ENCODE peak calls at places on chromosomes 11 and 22, in ten cellular contexts. H is mucosa of descending colon; X is COR-L47; P is AG08396; U is adipocyte; Y is HL-60; I is activated CD4-positive, alpha-beta T cell treated with anti-CD3 and anti-CD28 coated beads, Interleukin-2, amount 10 ng/mL, durations not matched to agents 7 days and 5 days; A is T-helper 9 cell; N is cardiac muscle cell; C is mammary epithelial cell. R is an unnamed sample.

GRCh38 chr11:116078101-116078561 is 573.9 kb upstream of the CADM1 start:
- DNase-seq in X (peak), Y (no peak), H (no peak), P (no peak), C (no peak), A (no peak), I (no peak), N (peak), U (no peak), R (peak)

GRCh38 chr11:118918128-118918685 is 7.5 kb downstream of the BCL9L start:
- DNase-seq in X (peak), A (no peak), I (peak), C (peak), H (peak), N (no peak), P (peak), Y (no peak), U (peak), R (peak)

GRCh38 chr11:61586792-61587430 is 6.0 kb upstream of the SYT7 start:
- DNase-seq in I (no peak), H (no peak), P (no peak), U (no peak), X (no peak), N (no peak), A (no peak), C (no peak), Y (no peak), R (no peak)

GRCh38 chr22:28440517-28441366 is 238.9 kb downstream of the TTC28 start:
- DNase-seq in C (no peak), N (no peak), A (no peak), I (no peak), P (peak), X (no peak), H (no peak), Y (no peak), U (peak), R (peak)

GRCh38 chr11:13388741-13389140 is 74.3 kb downstream of the BTBD10 start:
- DNase-seq in N (no peak), A (no peak), Y (no peak), I (no peak), U (no peak), C (no peak), H (no peak), X (no peak), P (no peak), R (no peak)

GRCh38 chr11:98701541-98701940 is 319.2 kb upstream of the CNTN5 start:
- DNase-seq in A (no peak), U (no peak), Y (no peak), I (no peak), P (no peak), X (no peak), C (no peak), N (no peak), H (no peak), R (no peak)

GRCh38 chr11:65501530-65502273 is 2.9 kb downstream of the MALAT1 start:
- DNase-seq in X (no peak), N (no peak), P (no peak), A (no peak), H (no peak), U (peak), I (no peak), Y (no peak), C (peak), R (peak)

GRCh38 chr22:20244744-20245576 is 23.2 kb downstream of the RTN4R start:
- DNase-seq in N (no peak), I (peak), U (no peak), C (no peak), P (no peak), X (peak), A (peak), H (no peak), Y (no peak), R (peak)

GRCh38 chr11:3642071-3642951 is 519 bp upstream of the ART5 start:
- DNase-seq in A (peak), U (peak), C (peak), P (peak), Y (no peak), H (peak), I (peak), N (peak), X (peak), R (peak)

GRCh38 chr11:117703209-117703608 is 93.8 kb downstream of the DSCAML1 start:
- DNase-seq in H (no peak), A (no peak), N (no peak), X (peak), C (no peak), U (no peak), I (no peak), P (no peak), Y (no peak), R (no peak)

GRCh38 chr11:1755344-1756023 is 5.1 kb upstream of the IFITM10 start:
- DNase-seq in H (peak), X (no peak), N (peak), P (no peak), C (no peak), U (no peak), A (no peak), Y (no peak), I (peak), R (no peak)

GRCh38 chr22:35220221-35220620 is 37.1 kb upstream of the HMGXB4 start:
- DNase-seq in X (no peak), C (no peak), Y (no peak), U (no peak), I (no peak), P (no peak), H (no peak), A (no peak), N (no peak), R (no peak)

GRCh38 chr22:49321477-49322055 is 506.1 kb downstream of the BRD1 start:
- DNase-seq in U (no peak), X (no peak), Y (no peak), N (no peak), A (no peak), P (no peak), H (no peak), I (no peak), C (no peak), R (no peak)

GRCh38 chr11:74568028-74568427 is 24.4 kb upstream of the POLD3 start:
- DNase-seq in U (no peak), P (no peak), A (no peak), Y (no peak), C (no peak), I (no peak), N (no peak), X (no peak), H (no peak), R (no peak)

GRCh38 chr11:123590296-123590912 is 64.0 kb downstream of the SCN3B start:
- DNase-seq in I (no peak), C (peak), P (peak), H (no peak), Y (no peak), A (no peak), N (no peak), U (peak), X (no peak), R (peak)

GRCh38 chr22:29219881-29220670 is 14.4 kb downstream of the EMID1 start:
- DNase-seq in Y (no peak), A (no peak), H (no peak), C (no peak), P (no peak), X (no peak), N (no peak), U (no peak), I (no peak), R (no peak)

GRCh38 chr11:9834281-9834680 is 170.4 kb downstream of the SWAP70 start:
- DNase-seq in N (no peak), U (no peak), Y (no peak), P (no peak), C (no peak), H (no peak), X (no peak), I (no peak), A (no peak), R (no peak)

GRCh38 chr22:47218671-47219070 is 456.2 kb downstream of the TBC1D22A start:
- DNase-seq in A (no peak), C (no peak), H (no peak), U (no peak), N (no peak), Y (no peak), X (no peak), P (no peak), I (no peak), R (no peak)

GRCh38 chr22:47371263-47372090 is 609.0 kb downstream of the TBC1D22A start:
- DNase-seq in X (peak), U (no peak), N (no peak), I (no peak), Y (no peak), A (no peak), P (no peak), H (no peak), C (no peak), R (no peak)

GRCh38 chr11:102476069-102476468 is 23.5 kb upstream of the TMEM123 start:
- DNase-seq in X (no peak), C (peak), I (no peak), H (no peak), Y (no peak), P (no peak), U (peak), N (no peak), A (no peak), R (peak)

GRCh38 chr22:50531546-50532352 is 1.9 kb upstream of the TYMP start:
- DNase-seq in I (peak), N (peak), P (peak), C (no peak), H (peak), X (no peak), A (peak), Y (peak), U (peak), R (peak)

GRCh38 chr22:47919893-47920292 is 1157.4 kb downstream of the TBC1D22A start:
- DNase-seq in A (no peak), N (no peak), U (no peak), X (no peak), I (no peak), C (no peak), P (no peak), H (no peak), Y (no peak), R (no peak)

GRCh38 chr11:11230802-11231562 is 122.1 kb downstream of the CSNK2A3 start:
- DNase-seq in U (no peak), Y (peak), X (peak), H (no peak), I (peak), N (peak), P (no peak), C (no peak), A (peak), R (peak)

GRCh38 chr11:133860151-133860550 is 14.8 kb upstream of the SPATA19 start:
- DNase-seq in X (no peak), N (no peak), H (no peak), C (no peak), U (no peak), I (no peak), A (no peak), P (no peak), Y (no peak), R (no peak)

GRCh38 chr11:130476200-130476921 is 27.9 kb downstream of the ADAMTS15 start:
- DNase-seq in U (no peak), N (peak), Y (no peak), P (peak), C (no peak), A (no peak), I (no peak), X (no peak), H (no peak), R (peak)

GRCh38 chr22:42364641-42365336 is 67.4 kb downstream of the NFAM1 start:
- DNase-seq in X (no peak), A (no peak), N (no peak), C (no peak), P (no peak), I (no peak), U (peak), Y (no peak), H (no peak), R (no peak)

R was measured in kidney tubule cell.